ENCODE peak calls at places on chromosomes 1 and 21, in six cellular contexts. Z is stomach, X is fibroblast of pulmonary artery, G is kidney epithelial cell, Y is GM12864, C is GM23338. V is an unnamed sample.

GRCh38 chr1:41423511-41424191 is 60.8 kb downstream of the EDN2 start:
- DNase-seq in Z (no peak), G (no peak), C (peak), X (no peak), Y (no peak), V (no peak)

GRCh38 chr1:35454175-35454574 is 103.0 kb downstream of the KIAA0319L start:
- DNase-seq in X (no peak), C (no peak), Z (no peak), G (no peak), Y (no peak), V (no peak)

GRCh38 chr1:182791464-182792179 is 2.0 kb downstream of the NPL start:
- DNase-seq in G (no peak), X (no peak), C (no peak), Y (no peak), Z (no peak), V (no peak)

GRCh38 chr1:183019860-183020259 is 3.4 kb upstream of the LAMC1 start:
- DNase-seq in C (peak), Y (no peak), G (no peak), X (peak), Z (peak), V (no peak)

GRCh38 chr21:28953247-28953646 is 39.4 kb downstream of the LTN1 start:
- DNase-seq in G (no peak), Z (no peak), X (no peak), Y (peak), C (no peak), V (no peak)

GRCh38 chr1:160646711-160647328 is at the start of gene SLAMF1:
- DNase-seq in Z (no peak), Y (peak), G (no peak), X (no peak), C (no peak), V (no peak)

GRCh38 chr1:107659961-107660360 is 305.0 kb downstream of the VAV3 start:
- DNase-seq in Y (no peak), G (no peak), Z (no peak), X (no peak), C (no peak), V (no peak)

GRCh38 chr1:174626031-174627020 is 178.6 kb downstream of the GPR52 start:
- DNase-seq in Y (no peak), G (peak), Z (no peak), C (peak), X (peak), V (no peak)

GRCh38 chr1:172628416-172628815 is 30.5 kb upstream of the FASLG start:
- DNase-seq in Y (no peak), X (no peak), Z (no peak), G (no peak), C (no peak), V (no peak)

GRCh38 chr1:111448482-111448917 is 556 bp downstream of the WDR77 start:
- DNase-seq in X (no peak), C (no peak), Y (no peak), Z (no peak), G (no peak), V (peak)

GRCh38 chr1:199490804-199491527 is 536.5 kb upstream of the NR5A2 start:
- DNase-seq in G (peak), Z (no peak), C (peak), Y (no peak), X (peak), V (no peak)

GRCh38 chr1:13807213-13807612 is 107.2 kb downstream of the PRDM2 start:
- DNase-seq in X (peak), C (peak), G (no peak), Z (peak), Y (no peak), V (no peak)

GRCh38 chr1:2044510-2045319 is 5.5 kb upstream of the PRKCZ start:
- DNase-seq in Y (no peak), Z (peak), X (peak), G (no peak), C (peak), V (peak)

GRCh38 chr1:115400891-115401290 is 62.8 kb upstream of the NGF start:
- DNase-seq in G (no peak), X (no peak), Y (no peak), Z (no peak), C (no peak), V (no peak)

GRCh38 chr1:6208723-6209660 is 3.1 kb downstream of the RNF207 start:
- DNase-seq in X (peak), C (peak), Y (no peak), Z (peak), G (no peak), V (no peak)

GRCh38 chr1:224521904-224522734 is 87.5 kb upstream of the WDR26 start:
- DNase-seq in Y (no peak), G (no peak), X (no peak), Z (no peak), C (no peak), V (no peak)

GRCh38 chr1:53365405-53366063 is 37.7 kb upstream of the LRP8 start:
- DNase-seq in C (no peak), Z (peak), Y (no peak), G (no peak), X (no peak), V (no peak)

GRCh38 chr1:236854602-236854978 is 59.5 kb downstream of the MTR start:
- DNase-seq in G (no peak), Y (no peak), Z (no peak), X (peak), C (no peak), V (no peak)

GRCh38 chr1:27960762-27961645 is 1.2 kb downstream of the XKR8 start:
- DNase-seq in X (no peak), Z (no peak), Y (no peak), C (no peak), G (no peak), V (no peak)

GRCh38 chr1:217647791-217648190 is 16.6 kb downstream of the SPATA17 start:
- DNase-seq in X (no peak), Y (no peak), Z (no peak), C (no peak), G (no peak), V (no peak)

GRCh38 chr1:210850556-210850955 is 283.4 kb downstream of the KCNH1 start:
- DNase-seq in G (no peak), C (no peak), Y (no peak), Z (no peak), X (no peak), V (no peak)

GRCh38 chr1:75723989-75724471 is 479 bp upstream of the ACADM start:
- DNase-seq in Y (peak), C (peak), X (peak), Z (peak), G (peak), V (peak)

GRCh38 chr1:89198500-89199072 is at the start of gene GBP4:
- DNase-seq in C (peak), Z (peak), X (peak), G (peak), Y (peak), V (peak)

GRCh38 chr1:72891976-72892375 is 609.6 kb upstream of the NEGR1 start:
- DNase-seq in C (no peak), G (no peak), Z (no peak), Y (no peak), X (no peak), V (no peak)

GRCh38 chr1:26730695-26731094 is 34.9 kb downstream of the ARID1A start:
- DNase-seq in Z (no peak), C (no peak), G (no peak), X (peak), Y (no peak), V (no peak)

GRCh38 chr21:45255381-45256020 is 32.2 kb downstream of the POFUT2 start:
- DNase-seq in X (no peak), Z (no peak), C (no peak), G (no peak), Y (no peak), V (no peak)

GRCh38 chr1:39045231-39045630 is 19.1 kb downstream of the NDUFS5 start:
- DNase-seq in X (no peak), G (no peak), C (no peak), Z (no peak), Y (no peak), V (no peak)
- H3K4me3 ChIP-seq in X (no peak), G (no peak), C (no peak), Z (no peak), Y (no peak), V (no peak)

DNA sequence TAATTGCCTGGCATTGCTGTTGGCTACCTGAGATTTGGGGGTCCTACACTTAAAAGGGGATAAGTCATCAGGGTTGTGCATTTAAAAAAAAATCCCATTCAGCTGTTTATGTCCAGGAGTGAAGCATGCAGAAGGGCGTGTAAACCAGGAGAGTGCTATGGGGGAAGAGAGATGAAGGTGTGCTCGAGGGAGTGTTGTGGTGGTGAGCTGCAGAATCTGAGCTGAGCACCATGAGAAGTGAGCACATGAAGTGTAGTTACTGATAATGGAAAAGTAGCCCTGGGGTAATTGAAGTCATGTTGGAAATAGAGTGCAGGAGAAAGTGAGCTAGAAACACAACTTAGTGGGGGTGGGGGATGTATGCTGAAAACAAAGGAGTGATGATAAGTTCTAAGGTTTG is 705 bp downstream of the FCRL1 start:
- DNase-seq in X (no peak), Y (no peak), Z (no peak), C (no peak), G (no peak), V (no peak)
- H3K4me3 ChIP-seq in X (no peak), Y (no peak), Z (no peak), C (no peak), G (no peak), V (no peak)

DNA sequence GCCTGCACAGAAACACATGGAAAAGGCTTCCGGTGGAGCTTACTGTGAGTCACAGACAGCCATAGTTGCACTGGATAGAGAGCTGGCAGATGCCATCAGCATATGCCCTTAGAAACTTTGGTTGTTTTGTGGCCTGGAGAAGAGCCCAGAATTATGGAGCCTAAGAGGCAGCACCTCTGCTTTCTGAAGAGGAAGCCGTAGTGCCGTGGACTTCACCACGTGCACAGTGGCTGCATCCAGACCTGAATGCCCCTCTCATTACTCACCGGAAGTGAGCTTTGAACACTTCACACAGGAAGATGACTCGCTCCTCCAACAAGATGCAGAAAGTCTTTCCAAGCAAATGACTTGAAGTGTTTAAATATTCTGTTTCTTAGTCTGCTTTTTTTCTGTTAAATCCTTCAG is 28.4 kb downstream of the JUN start:
- DNase-seq in Z (peak), G (peak), X (peak), C (no peak), Y (no peak), V (peak)
- H3K4me3 ChIP-seq in Z (no peak), G (no peak), X (no peak), C (no peak), Y (no peak), V (no peak)

DNA sequence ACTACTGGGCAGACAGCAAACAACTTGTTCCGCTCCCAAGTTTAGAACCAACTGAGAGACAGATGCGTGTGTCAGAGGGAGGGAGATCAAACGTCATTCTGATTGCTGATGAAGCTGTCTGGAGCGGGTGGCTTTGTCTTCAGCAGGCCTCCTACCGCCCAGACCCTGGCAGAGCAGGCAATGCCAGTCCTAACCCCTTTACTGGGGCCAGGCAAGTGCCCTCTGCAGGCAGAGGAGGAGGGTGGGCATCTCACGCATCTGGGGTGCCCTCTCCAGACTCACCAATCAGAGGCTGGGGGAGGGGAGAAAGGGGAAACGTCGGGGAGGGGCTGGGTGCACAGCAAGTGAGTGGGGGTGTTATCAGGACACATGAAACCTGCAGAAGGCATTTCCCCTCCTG is 126.6 kb downstream of the ACTL8 start:
- DNase-seq in X (no peak), Y (no peak), C (no peak), G (no peak), Z (no peak), V (no peak)
- H3K4me3 ChIP-seq in X (no peak), Y (no peak), C (no peak), G (no peak), Z (no peak), V (no peak)

GRCh38 chr1:50424940-50425375 is 1.7 kb upstream of the DMRTA2 start:
- DNase-seq in Y (no peak), C (peak), Z (no peak), G (no peak), X (no peak), V (no peak)

GRCh38 chr1:50424045-50424939 is 1.0 kb upstream of the DMRTA2 start:
- DNase-seq in X (peak), C (peak), Z (no peak), G (no peak), Y (peak), V (no peak)

GRCh38 chr1:50422675-50422945 is 633 bp downstream of the DMRTA2 start:
- DNase-seq in C (no peak), Z (no peak), Y (no peak), X (no peak), G (no peak), V (no peak)

GRCh38 chr1:50422946-50423669 is at the start of gene DMRTA2:
- DNase-seq in C (peak), Z (no peak), G (no peak), X (peak), Y (no peak), V (no peak)

DNA sequence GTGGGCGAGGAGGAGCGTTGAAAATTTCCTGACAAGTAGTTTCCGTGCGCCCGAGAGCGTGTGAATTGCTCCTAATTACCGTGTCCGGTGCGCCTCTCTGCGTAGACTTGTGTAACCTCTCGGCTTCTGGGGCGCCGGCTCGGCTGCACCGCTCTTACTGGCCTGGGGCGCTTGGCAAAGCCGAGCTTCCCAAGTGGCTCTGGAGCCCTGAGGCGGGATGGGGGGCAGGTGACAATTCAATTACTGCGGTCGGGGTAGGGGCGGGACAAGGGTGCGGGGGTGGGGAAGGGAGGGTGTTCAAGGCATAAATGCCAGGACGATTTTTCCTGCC is 392 bp upstream of the DMRTA2 start:
- DNase-seq in G (no peak), X (no peak), Y (no peak), C (peak), Z (no peak), V (no peak)
- H3K4me3 ChIP-seq in G (no peak), X (no peak), Y (peak), C (peak), Z (peak), V (no peak)

GRCh38 chr1:226697151-226697575 is 41.9 kb downstream of the ITPKB start:
- DNase-seq in X (peak), Z (no peak), Y (no peak), G (peak), C (no peak), V (no peak)
- H3K4me3 ChIP-seq in X (no peak), Z (no peak), Y (no peak), G (no peak), C (no peak), V (no peak)

V was measured in lung.